ENCODE peak calls at places on chromosome 2, in seven cellular contexts. S is kidney tubule cell; R is stimulated activated CD8-positive, alpha-beta memory T cell treated with anti-CD3 and anti-CD28 coated beads, Interleukin-15, amount 100 ng/mL, for 48 hours; E is RWPE1; M is GF-D8; D is non-pigmented ciliary epithelial cell; Q is IMR-90. W is an unnamed sample.

GRCh38 chr2:168773719-168774521 is 28.5 kb upstream of the NOSTRIN start:
- DNase-seq in S (peak; percentile 74), R (peak; percentile 14), E (peak; percentile 23), M (no peak), D (peak; percentile 15), Q (peak; percentile 67), W (peak; percentile 76)

GRCh38 chr2:114122861-114123391 is 233.0 kb downstream of the ACTR3 start:
- DNase-seq in S (peak; percentile 20), R (no peak), E (no peak), M (no peak), D (no peak), Q (no peak), W (no peak)

GRCh38 chr2:236972491-236973379 is 113.0 kb upstream of the COPS8 start:
- DNase-seq in S (peak; percentile 91), R (no peak), E (peak; percentile 87), M (no peak), D (peak; percentile 43), Q (peak; percentile 13), W (peak; percentile 31)

GRCh38 chr2:236254674-236255073 is 9.5 kb downstream of the ASB18 start:
- DNase-seq in S (no peak), R (no peak), E (no peak), M (no peak), D (no peak), Q (no peak), W (peak; percentile 61)

GRCh38 chr2:202002381-202002780 is 31.3 kb upstream of the FZD7 start:
- DNase-seq in S (no peak), R (no peak), E (no peak), M (no peak), D (no peak), Q (no peak), W (peak; percentile 63)

GRCh38 chr2:218017211-218018053 is 14.6 kb upstream of the TNS1 start:
- DNase-seq in S (no peak), R (no peak), E (no peak), M (no peak), D (no peak), Q (no peak), W (no peak)

GRCh38 chr2:80592106-80592505 is 287.6 kb upstream of the LRRTM1 start:
- DNase-seq in S (no peak), R (no peak), E (no peak), M (no peak), D (no peak), Q (no peak), W (no peak)

GRCh38 chr2:8684421-8684884 is 2.6 kb downstream of the ID2 start:
- DNase-seq in S (peak; percentile 58), R (no peak), E (no peak), M (peak; percentile 41), D (no peak), Q (peak; percentile 47), W (peak; percentile 21)

GRCh38 chr2:128726221-128726620 is 407.6 kb upstream of the HS6ST1 start:
- DNase-seq in S (no peak), R (no peak), E (no peak), M (no peak), D (no peak), Q (no peak), W (no peak)

GRCh38 chr2:176188218-176188968 is at the start of gene HOXD1:
- DNase-seq in S (peak; percentile 86), R (no peak), E (peak; percentile 87), M (no peak), D (no peak), Q (no peak), W (peak; percentile 76)

GRCh38 chr2:234556848-234557573 is 60.1 kb upstream of the ARL4C start:
- DNase-seq in S (peak; percentile 83), R (no peak), E (no peak), M (no peak), D (no peak), Q (peak; percentile 68), W (no peak)

GRCh38 chr2:67641709-67642397 is 244.7 kb downstream of the ETAA1 start:
- DNase-seq in S (peak; percentile 67), R (no peak), E (no peak), M (no peak), D (no peak), Q (peak; percentile 73), W (no peak)

GRCh38 chr2:176582990-176583481 is 313.8 kb downstream of the MTX2 start:
- DNase-seq in S (peak; percentile 95), R (no peak), E (peak; percentile 78), M (no peak), D (peak; percentile 93), Q (peak; percentile 97), W (no peak)

GRCh38 chr2:62016957-62017356 is 111.5 kb downstream of the COMMD1 start:
- DNase-seq in S (no peak), R (no peak), E (no peak), M (no peak), D (no peak), Q (no peak), W (no peak)

GRCh38 chr2:196939381-196939780 is 12.9 kb upstream of the PGAP1 start:
- DNase-seq in S (peak; percentile 15), R (no peak), E (peak; percentile 23), M (no peak), D (no peak), Q (peak; percentile 72), W (no peak)

GRCh38 chr2:57076856-57077255 is 893.1 kb downstream of the CCDC85A start:
- DNase-seq in S (no peak), R (no peak), E (no peak), M (no peak), D (no peak), Q (no peak), W (no peak)

GRCh38 chr2:161746891-161747535 is 122.8 kb downstream of the SLC4A10 start:
- DNase-seq in S (no peak), R (no peak), E (no peak), M (no peak), D (no peak), Q (no peak), W (peak; percentile 16)

GRCh38 chr2:196987654-196988364 is 61.3 kb upstream of the PGAP1 start:
- DNase-seq in S (peak; percentile 98), R (no peak), E (peak; percentile 83), M (peak; percentile 57), D (peak; percentile 94), Q (peak; percentile 98), W (peak; percentile 28)

GRCh38 chr2:108941767-108942166 is 47.3 kb downstream of the EDAR start:
- DNase-seq in S (no peak), R (no peak), E (no peak), M (no peak), D (no peak), Q (no peak), W (no peak)

GRCh38 chr2:2007551-2008501 is 263.5 kb upstream of the PXDN start:
- DNase-seq in S (no peak), R (no peak), E (no peak), M (no peak), D (no peak), Q (no peak), W (peak; percentile 83)

GRCh38 chr2:4168834-4169233 is 465.5 kb downstream of the DCDC2C start:
- DNase-seq in S (no peak), R (no peak), E (no peak), M (no peak), D (no peak), Q (no peak), W (peak; percentile 17)

GRCh38 chr2:62055724-62056336 is 140.1 kb upstream of the B3GNT2 start:
- DNase-seq in S (peak; percentile 51), R (no peak), E (no peak), M (no peak), D (no peak), Q (no peak), W (no peak)

GRCh38 chr2:444937-445884 is 157.3 kb upstream of the ALKAL2 start:
- DNase-seq in S (no peak), R (no peak), E (no peak), M (no peak), D (no peak), Q (no peak), W (no peak)

GRCh38 chr2:43537137-43537536 is 58.7 kb downstream of the THADA start:
- DNase-seq in S (no peak), R (no peak), E (no peak), M (no peak), D (no peak), Q (no peak), W (no peak)

GRCh38 chr2:133026536-133027177 is 356.7 kb upstream of the LYPD1 start:
- DNase-seq in S (peak; percentile 4), R (no peak), E (no peak), M (no peak), D (no peak), Q (peak; percentile 8), W (peak; percentile 76)

GRCh38 chr2:11187083-11187619 is 31.9 kb downstream of the SLC66A3 start:
- DNase-seq in S (peak; percentile 25), R (no peak), E (no peak), M (no peak), D (peak; percentile 37), Q (peak; percentile 77), W (no peak)

GRCh38 chr2:150153646-150154307 is 333.7 kb downstream of the RND3 start:
- DNase-seq in S (no peak), R (no peak), E (no peak), M (no peak), D (no peak), Q (no peak), W (no peak)

GRCh38 chr2:111697560-111697959 is 186.4 kb downstream of the ANAPC1 start:
- DNase-seq in S (no peak), R (no peak), E (no peak), M (no peak), D (no peak), Q (no peak), W (no peak)

GRCh38 chr2:45879406-45879805 is 227.9 kb downstream of the PRKCE start:
- DNase-seq in S (no peak), R (no peak), E (no peak), M (no peak), D (no peak), Q (no peak), W (peak; percentile 10)

GRCh38 chr2:88626171-88627054 is 851 bp downstream of the EIF2AK3 start:
- DNase-seq in S (peak; percentile 33), R (peak; percentile 25), E (peak; percentile 19), M (no peak), D (no peak), Q (no peak), W (peak; percentile 68)

GRCh38 chr2:177405029-177405692 is 12.6 kb downstream of the AGPS start:
- DNase-seq in S (no peak), R (no peak), E (no peak), M (no peak), D (no peak), Q (peak; percentile 7), W (no peak)

W was measured in GM23338.